ENCODE peak calls at places on chromosomes 13 and 19, in four cellular contexts. J, C, W and D are unnamed samples.

GRCh38 chr13:40537146-40537895 is 129.1 kb downstream of the FOXO1 start:
- DNase-seq in J (no peak), C (no peak), W (no peak), D (no peak)

GRCh38 chr13:112714772-112715569 is 25.1 kb downstream of the ATP11A start:
- DNase-seq in J (no peak), C (no peak), W (no peak), D (no peak)

GRCh38 chr13:51645154-51645650 is 60.9 kb downstream of the WDFY2 start:
- DNase-seq in J (no peak), C (no peak), W (peak; percentile 93), D (peak; percentile 79)

GRCh38 chr19:17097593-17098126 is 22.1 kb downstream of the MYO9B start:
- DNase-seq in J (no peak), C (no peak), W (peak; percentile 72), D (peak; percentile 77)

GRCh38 chr19:55636723-55637122 is 4.1 kb upstream of the ZNF580 start:
- DNase-seq in J (no peak), C (no peak), W (no peak), D (no peak)

GRCh38 chr13:112756511-112756966 is 66.7 kb downstream of the ATP11A start:
- DNase-seq in J (no peak), C (no peak), W (no peak), D (no peak)

GRCh38 chr13:40275636-40276035 is 390.8 kb downstream of the FOXO1 start:
- DNase-seq in J (no peak), C (no peak), W (no peak), D (peak; percentile 49)

GRCh38 chr13:42370229-42370628 is 98.3 kb downstream of the AKAP11 start:
- DNase-seq in J (no peak), C (no peak), W (no peak), D (no peak)

GRCh38 chr19:6724631-6725185 is 4.3 kb upstream of the C3 start:
- DNase-seq in J (no peak), C (no peak), W (no peak), D (no peak)

GRCh38 chr19:7840629-7841028 is 10.6 kb downstream of the EVI5L start:
- DNase-seq in J (no peak), C (no peak), W (no peak), D (no peak)

GRCh38 chr13:23570099-23570926 is at the start of gene TNFRSF19:
- DNase-seq in J (no peak), C (no peak), W (peak; percentile 77), D (peak; percentile 84)

GRCh38 chr19:52200044-52200443 is 10.2 kb downstream of the PPP2R1A start:
- DNase-seq in J (no peak), C (no peak), W (peak; percentile 81), D (peak; percentile 81)

GRCh38 chr13:95452376-95452775 is 100.1 kb upstream of the CLDN10 start:
- DNase-seq in J (no peak), C (no peak), W (no peak), D (no peak)

GRCh38 chr19:5430237-5430636 is 25.0 kb upstream of the ZNRF4 start:
- DNase-seq in J (no peak), C (no peak), W (no peak), D (no peak)

GRCh38 chr13:91017031-91017668 is 330.3 kb upstream of the MIR17HG start:
- DNase-seq in J (no peak), C (no peak), W (peak; percentile 57), D (no peak)

GRCh38 chr19:13036366-13036976 is 41.2 kb downstream of the NFIX start:
- DNase-seq in J (no peak), C (no peak), W (peak; percentile 76), D (peak; percentile 63)

GRCh38 chr13:113922412-113923118 is 51.3 kb downstream of the C13orf46 start:
- DNase-seq in J (no peak), C (no peak), W (peak; percentile 42), D (no peak)